ENCODE peak calls at places on chromosomes 3 and 15, in seven cellular contexts. D is NCI-H345, A is mucosa of gallbladder, E is body of pancreas, Z is fibroblast of the conjunctiva, Y is amygdala, X is fibroblast of pulmonary artery. W is an unnamed sample.

GRCh38 chr3:12560505-12561188 is 3.8 kb downstream of the MKRN2 start:
- DNase-seq in D (no peak), A (no peak), X (no peak), E (no peak), Z (no peak), Y (no peak), W (no peak)

GRCh38 chr3:179852117-179852886 is 184.4 kb downstream of the PEX5L start:
- DNase-seq in Y (no peak), E (no peak), Z (no peak), X (peak), D (no peak), A (no peak), W (no peak)

GRCh38 chr3:61894988-61895935 is 333.9 kb downstream of the PTPRG start:
- DNase-seq in A (peak), E (peak), X (peak), D (peak), Z (peak), Y (no peak), W (peak)

GRCh38 chr15:39165026-39165706 is 415.7 kb upstream of the THBS1 start:
- DNase-seq in Z (no peak), Y (no peak), E (no peak), D (no peak), X (peak), A (no peak), W (no peak)

GRCh38 chr3:150300376-150300775 is 107.7 kb upstream of the TSC22D2 start:
- DNase-seq in D (no peak), X (peak), Z (no peak), Y (no peak), A (no peak), E (no peak), W (no peak)

GRCh38 chr15:96448923-96449322 is 118.4 kb downstream of the NR2F2 start:
- DNase-seq in A (no peak), X (no peak), E (no peak), Y (no peak), D (peak), Z (no peak), W (no peak)

GRCh38 chr15:57570994-57571393 is 20.7 kb upstream of the MYZAP start:
- DNase-seq in X (peak), A (no peak), E (no peak), Z (peak), D (no peak), Y (no peak), W (no peak)

GRCh38 chr3:65836047-65836446 is 202.7 kb downstream of the MAGI1 start:
- DNase-seq in X (peak), D (no peak), Y (no peak), E (no peak), Z (no peak), A (no peak), W (no peak)

GRCh38 chr15:85764649-85765277 is 30.0 kb downstream of the KLHL25 start:
- DNase-seq in X (peak), D (no peak), Y (no peak), A (no peak), Z (peak), E (no peak), W (no peak)

GRCh38 chr3:50572801-50573371 is 3.6 kb downstream of the HEMK1 start:
- DNase-seq in A (no peak), X (no peak), Y (no peak), Z (no peak), E (no peak), D (no peak), W (no peak)